ENCODE peak calls at places on chromosomes 13 and 19, in seven cellular contexts. P is HCT116, O is sigmoid colon, V is suprapubic skin, R is breast epithelium, K is transverse colon, Y is H1. U is an unnamed sample.

GRCh38 chr13:30113983-30114491 is 193.3 kb downstream of the KATNAL1 start:
- DNase-seq in V (no peak), K (peak), O (no peak), P (no peak), Y (no peak), R (no peak), U (no peak)

GRCh38 chr13:63279136-63279535 is 1863.5 kb upstream of the PCDH20 start:
- DNase-seq in R (no peak), P (no peak), O (no peak), V (no peak), K (no peak), Y (no peak), U (no peak)

GRCh38 chr19:42420055-42420544 is 7.1 kb downstream of the LIPE start:
- DNase-seq in O (peak), V (no peak), P (peak), K (peak), R (no peak), Y (no peak), U (peak)

GRCh38 chr13:90717451-90717936 is 630.0 kb upstream of the MIR17HG start:
- DNase-seq in Y (no peak), V (no peak), P (peak), O (no peak), K (no peak), R (no peak), U (no peak)

GRCh38 chr19:33238750-33239149 is 13.1 kb upstream of the SLC7A10 start:
- DNase-seq in O (no peak), V (no peak), Y (no peak), P (no peak), K (no peak), R (no peak), U (no peak)

GRCh38 chr19:51181913-51182419 is 39.9 kb downstream of the SIGLEC7 start:
- DNase-seq in Y (peak), P (no peak), O (no peak), R (no peak), V (no peak), K (no peak), U (no peak)

GRCh38 chr19:18860302-18860700 is 28.5 kb downstream of the UPF1 start:
- DNase-seq in K (no peak), R (no peak), V (no peak), O (no peak), Y (no peak), P (no peak), U (no peak)

GRCh38 chr13:45784755-45785675 is 66.5 kb downstream of the SIAH3 start:
- DNase-seq in V (no peak), R (no peak), O (no peak), K (no peak), Y (no peak), P (no peak), U (no peak)

GRCh38 chr19:6803036-6803404 is 30.5 kb downstream of the VAV1 start:
- DNase-seq in V (no peak), Y (no peak), P (no peak), K (no peak), O (no peak), R (no peak), U (no peak)

GRCh38 chr19:2315818-2316353 is 7.9 kb upstream of the LINGO3 start:
- DNase-seq in O (peak), R (no peak), V (no peak), P (no peak), K (peak), Y (no peak), U (no peak)

GRCh38 chr13:112791662-112792440 is 102.0 kb downstream of the ATP11A start:
- DNase-seq in R (no peak), V (peak), Y (no peak), P (peak), K (no peak), O (no peak), U (no peak)

GRCh38 chr13:39776439-39776838 is 121.0 kb downstream of the COG6 start:
- DNase-seq in O (no peak), V (no peak), P (no peak), K (no peak), Y (no peak), R (no peak), U (no peak)

GRCh38 chr13:111219306-111219705 is 101.1 kb upstream of the TEX29 start:
- DNase-seq in Y (no peak), O (peak), R (no peak), V (no peak), P (no peak), K (no peak), U (no peak)

GRCh38 chr19:23095406-23095805 is 21.4 kb upstream of the ZNF730 start:
- DNase-seq in P (no peak), R (no peak), O (no peak), K (no peak), V (no peak), Y (no peak), U (no peak)

GRCh38 chr19:50434525-50434924 is 1.8 kb downstream of the MYBPC2 start:
- DNase-seq in Y (no peak), R (no peak), P (no peak), K (peak), V (no peak), O (no peak), U (no peak)

GRCh38 chr19:5969476-5969875 is 8.5 kb downstream of the RANBP3 start:
- DNase-seq in O (peak), K (no peak), Y (no peak), P (no peak), V (peak), R (no peak), U (no peak)

GRCh38 chr13:26185720-26186119 is 36.4 kb downstream of the RNF6 start:
- DNase-seq in P (no peak), V (no peak), K (no peak), R (no peak), O (no peak), Y (no peak), U (no peak)

GRCh38 chr13:33227927-33228644 is 57.5 kb downstream of the STARD13 start:
- DNase-seq in V (no peak), O (no peak), Y (no peak), K (no peak), R (no peak), P (no peak), U (no peak)

GRCh38 chr13:20401958-20402856 is 123.5 kb downstream of the CRYL1 start:
- DNase-seq in R (no peak), Y (no peak), K (no peak), V (no peak), O (peak), P (no peak), U (no peak)

GRCh38 chr13:102558029-102558428 is 38.8 kb upstream of the TPP2 start:
- DNase-seq in R (no peak), P (no peak), Y (no peak), V (no peak), K (no peak), O (no peak), U (no peak)

GRCh38 chr19:34490141-34490766 is 8.7 kb downstream of the WTIP start:
- DNase-seq in K (no peak), O (no peak), V (no peak), R (no peak), Y (no peak), P (no peak), U (no peak)

GRCh38 chr13:93230466-93230865 is 3.9 kb downstream of the GPC6 start:
- DNase-seq in R (no peak), Y (no peak), P (no peak), O (no peak), V (no peak), K (no peak), U (no peak)

GRCh38 chr19:18001837-18002345 is 6.1 kb upstream of the ARRDC2 start:
- DNase-seq in P (no peak), V (no peak), O (no peak), R (no peak), K (no peak), Y (no peak), U (no peak)

GRCh38 chr13:101398191-101398590 is 18.1 kb downstream of the NALCN start:
- DNase-seq in P (no peak), K (no peak), R (no peak), V (no peak), Y (no peak), O (no peak), U (no peak)

GRCh38 chr13:103615778-103616177 is 549.6 kb upstream of the SLC10A2 start:
- DNase-seq in V (no peak), K (no peak), Y (no peak), R (no peak), P (no peak), O (no peak), U (no peak)

GRCh38 chr19:7013678-7014077 is 7.6 kb downstream of the MBD3L2B start:
- DNase-seq in V (no peak), O (no peak), K (no peak), P (no peak), Y (no peak), R (no peak), U (no peak)

GRCh38 chr13:82800391-82800790 is 1081.9 kb downstream of the SLITRK1 start:
- DNase-seq in Y (no peak), P (no peak), O (no peak), R (no peak), V (no peak), K (no peak), U (no peak)

GRCh38 chr19:28358604-28359003 is 854.3 kb downstream of the UQCRFS1 start:
- DNase-seq in O (no peak), V (no peak), R (no peak), Y (no peak), P (no peak), K (no peak), U (no peak)

GRCh38 chr19:29537181-29537580 is 11.4 kb downstream of the VSTM2B start:
- DNase-seq in V (no peak), Y (no peak), P (no peak), K (no peak), O (peak), R (no peak), U (no peak)

GRCh38 chr13:92590503-92590908 is 636.1 kb upstream of the GPC6 start:
- DNase-seq in O (no peak), R (no peak), P (no peak), K (no peak), V (no peak), Y (no peak), U (no peak)

GRCh38 chr13:65091031-65091430 is 2139.1 kb downstream of the PCDH9 start:
- DNase-seq in V (no peak), Y (no peak), R (no peak), P (no peak), K (no peak), O (no peak), U (no peak)

GRCh38 chr19:38400361-38400760 is 2.5 kb upstream of the FAM98C start:
- DNase-seq in V (no peak), O (no peak), K (no peak), P (no peak), R (no peak), Y (no peak), U (no peak)

GRCh38 chr13:33722216-33722900 is 95.6 kb upstream of the RFC3 start:
- DNase-seq in V (no peak), R (no peak), Y (no peak), O (no peak), P (no peak), K (no peak), U (no peak)

GRCh38 chr13:66659291-66660012 is 570.7 kb downstream of the PCDH9 start:
- DNase-seq in R (no peak), O (no peak), P (no peak), K (no peak), Y (no peak), V (no peak), U (no peak)

GRCh38 chr13:42354246-42355117 is 82.5 kb downstream of the AKAP11 start:
- DNase-seq in O (no peak), P (no peak), R (no peak), K (no peak), Y (no peak), V (no peak), U (no peak)

GRCh38 chr19:10474962-10475451 is 28.1 kb downstream of the KEAP1 start:
- DNase-seq in Y (no peak), K (no peak), R (no peak), P (no peak), V (no peak), O (no peak), U (no peak)

GRCh38 chr19:1991516-1991915 is 24.0 kb downstream of the BTBD2 start:
- DNase-seq in R (no peak), P (no peak), O (no peak), Y (no peak), K (no peak), V (no peak), U (no peak)

GRCh38 chr19:30864460-30865215 is 484.6 kb downstream of the TSHZ3 start:
- DNase-seq in K (no peak), O (no peak), R (peak), V (no peak), P (no peak), Y (no peak), U (no peak)

GRCh38 chr19:3501780-3502179 is 1.3 kb upstream of the DOHH start:
- DNase-seq in P (no peak), V (no peak), K (no peak), R (no peak), Y (no peak), O (no peak), U (no peak)

GRCh38 chr19:3503036-3503572 is 2.6 kb upstream of the DOHH start:
- DNase-seq in K (no peak), P (no peak), O (no peak), Y (no peak), R (no peak), V (no peak), U (no peak)

GRCh38 chr19:3497757-3498515 is 2.5 kb downstream of the DOHH start:
- DNase-seq in Y (no peak), R (no peak), V (no peak), O (no peak), K (no peak), P (no peak), U (no peak)

GRCh38 chr19:3499738-3500428 is 591 bp downstream of the DOHH start:
- DNase-seq in V (no peak), P (no peak), O (no peak), K (no peak), Y (no peak), R (no peak), U (no peak)

GRCh38 chr19:3500429-3501101 is at the start of gene DOHH:
- DNase-seq in R (peak), P (peak), Y (peak), V (peak), K (peak), O (peak), U (peak)
- TF ChIP-seq POLR2A in R (no peak), P (peak), Y (no peak), V (no peak), K (peak), O (no peak), U (peak)

DNA sequence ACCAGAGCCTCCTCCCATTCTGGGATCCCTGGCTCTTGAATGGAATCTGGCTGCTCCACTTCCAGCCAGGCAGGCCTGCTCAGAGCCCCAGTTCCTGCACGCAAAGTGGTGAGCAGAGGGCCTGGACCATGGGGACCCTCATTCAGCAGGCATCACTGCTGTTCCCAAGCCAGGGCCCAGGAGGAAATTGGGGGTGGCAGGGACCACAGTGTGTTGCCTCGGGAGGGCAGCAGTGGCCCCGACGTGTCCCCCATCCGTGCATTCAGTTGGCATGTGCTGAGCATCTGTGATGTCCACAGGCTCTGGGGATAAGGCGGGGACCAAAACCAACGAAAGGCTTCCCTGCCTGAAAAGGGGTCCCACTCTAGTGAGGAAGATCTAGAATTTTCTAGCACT is 11.2 kb downstream of the CCDC97 start:
- DNase-seq in R (no peak), O (no peak), K (no peak), Y (no peak), P (no peak), V (no peak), U (no peak)
- TF ChIP-seq POLR2AphosphoS5 in R (no peak), O (no peak), K (no peak), Y (no peak), P (no peak), V (no peak), U (no peak)

GRCh38 chr19:16330368-16330801 is 5.8 kb downstream of the KLF2 start:
- DNase-seq in K (peak), V (peak), R (no peak), P (peak), Y (no peak), O (peak), U (peak)
- TF ChIP-seq POLR2A in K (no peak), V (no peak), R (no peak), P (no peak), Y (no peak), O (no peak), U (no peak)

GRCh38 chr19:14107581-14108461 is 9.7 kb downstream of the PRKACA start:
- DNase-seq in K (no peak), R (no peak), V (no peak), O (no peak), P (no peak), Y (no peak), U (no peak)
- TF ChIP-seq POLR2AphosphoS5 in K (no peak), R (no peak), V (no peak), O (peak), P (no peak), Y (no peak), U (no peak)

GRCh38 chr13:72727417-72728289 is at the start of the genes BORA and MZT1:
- DNase-seq in P (peak), K (peak), Y (peak), V (peak), R (peak), O (peak), U (peak)
- TF ChIP-seq POLR2A in P (no peak), K (peak), Y (no peak), V (no peak), R (no peak), O (peak), U (peak)

GRCh38 chr13:98450012-98450411 is 126.9 kb downstream of the STK24 start:
- DNase-seq in R (no peak), P (no peak), K (no peak), Y (no peak), O (no peak), V (no peak), U (no peak)
- TF ChIP-seq POLR2AphosphoS5 in R (no peak), P (no peak), K (no peak), Y (no peak), O (no peak), V (no peak), U (no peak)

GRCh38 chr19:49154279-49154678 is 917 bp downstream of the HRC start:
- DNase-seq in V (no peak), K (no peak), R (no peak), Y (no peak), O (no peak), P (no peak), U (no peak)

GRCh38 chr19:49153167-49153809 is 1.9 kb downstream of the HRC start:
- DNase-seq in K (no peak), V (no peak), Y (no peak), R (no peak), O (no peak), P (no peak), U (no peak)

GRCh38 chr19:49157445-49158224 is at the start of gene TRPM4:
- DNase-seq in K (peak), O (peak), Y (peak), P (peak), V (peak), R (peak), U (no peak)

GRCh38 chr19:49155005-49155826 is at the start of gene HRC:
- DNase-seq in R (no peak), O (no peak), Y (no peak), V (no peak), P (no peak), K (no peak), U (no peak)

GRCh38 chr19:49155830-49156346 is 692 bp upstream of the HRC start:
- DNase-seq in O (no peak), P (no peak), K (no peak), Y (no peak), R (no peak), V (no peak), U (no peak)
- TF ChIP-seq POLR2A in O (no peak), P (no peak), K (no peak), Y (no peak), R (no peak), V (no peak), U (no peak)

GRCh38 chr13:22926176-22927007 is 254.4 kb upstream of the SGCG start:
- DNase-seq in Y (peak), P (no peak), O (peak), R (peak), K (peak), V (peak), U (no peak)
- TF ChIP-seq POLR2AphosphoS5 in Y (peak), P (no peak), O (peak), R (no peak), K (no peak), V (no peak), U (no peak)

GRCh38 chr13:38349386-38350113 is at the start of gene UFM1:
- DNase-seq in R (peak), Y (peak), V (peak), P (peak), K (peak), O (peak), U (peak)
- TF ChIP-seq POLR2A in R (peak), Y (no peak), V (peak), P (no peak), K (peak), O (no peak), U (peak)

GRCh38 chr19:46481187-46481586 is 9.8 kb upstream of the PNMA8A start:
- DNase-seq in O (peak), P (no peak), V (no peak), Y (no peak), K (no peak), R (no peak), U (no peak)

GRCh38 chr19:46480409-46480808 is 9.0 kb upstream of the PNMA8A start:
- DNase-seq in R (no peak), Y (no peak), O (peak), V (no peak), K (peak), P (no peak), U (no peak)

GRCh38 chr19:46475976-46476375 is 4.6 kb upstream of the PNMA8A start:
- DNase-seq in P (no peak), V (no peak), O (no peak), R (no peak), K (no peak), Y (no peak), U (no peak)

GRCh38 chr19:46481947-46482346 is 10.6 kb upstream of the PNMA8A start:
- DNase-seq in V (no peak), Y (no peak), O (peak), K (no peak), R (no peak), P (no peak), U (no peak)

GRCh38 chr19:46478356-46478986 is 7.1 kb upstream of the PNMA8A start:
- DNase-seq in Y (no peak), P (no peak), O (no peak), R (no peak), K (no peak), V (no peak), U (no peak)
- TF ChIP-seq POLR2AphosphoS5 in Y (no peak), P (no peak), O (no peak), R (no peak), K (no peak), V (no peak), U (no peak)

U was measured in GM12892.